ENCODE peak calls at places on chromosomes 13 and 19, in six cellular contexts. L is NT2/D1; G is RWPE2; Q is NCI-H460; D is H9; Z is activated naive CD4-positive, alpha-beta T cell treated with anti-CD3 and anti-CD28 coated beads for 36 hours. N is an unnamed sample.

GRCh38 chr19:53132231-53132991 is at the start of gene ZNF415:
- DNase-seq in L (peak; percentile 51), G (peak; percentile 73), Q (no peak), D (peak; percentile 88), Z (peak; percentile 63), N (peak; percentile 94)

GRCh38 chr13:75437582-75438318 is 44.2 kb downstream of the TBC1D4 start:
- DNase-seq in L (no peak), G (no peak), Q (no peak), D (no peak), Z (no peak), N (no peak)

GRCh38 chr19:16830679-16831078 is 1.5 kb downstream of the SIN3B start:
- DNase-seq in L (no peak), G (no peak), Q (no peak), D (no peak), Z (no peak), N (no peak)

GRCh38 chr19:47035127-47035494 is 13.3 kb downstream of the TMEM160 start:
- DNase-seq in L (no peak), G (no peak), Q (no peak), D (peak; percentile 73), Z (peak; percentile 19), N (no peak)

GRCh38 chr13:99276706-99277105 is 18.5 kb upstream of the GPR18 start:
- DNase-seq in L (no peak), G (no peak), Q (no peak), D (no peak), Z (no peak), N (no peak)

GRCh38 chr13:113856716-113857065 is 7.2 kb downstream of the GAS6 start:
- DNase-seq in L (no peak), G (peak; percentile 32), Q (no peak), D (peak; percentile 20), Z (no peak), N (peak; percentile 80)

GRCh38 chr19:40147693-40148347 is 43.4 kb upstream of the MAP3K10 start:
- DNase-seq in L (no peak), G (no peak), Q (peak; percentile 28), D (no peak), Z (peak; percentile 65), N (peak; percentile 73)

GRCh38 chr13:26962671-26963070 is 202.1 kb upstream of the GPR12 start:
- DNase-seq in L (no peak), G (no peak), Q (no peak), D (no peak), Z (no peak), N (no peak)

GRCh38 chr19:47283405-47284059 is 8.8 kb downstream of the INAFM1 start:
- DNase-seq in L (no peak), G (no peak), Q (no peak), D (no peak), Z (no peak), N (no peak)

GRCh38 chr13:77521194-77521593 is 14.3 kb upstream of the SCEL start:
- DNase-seq in L (no peak), G (peak; percentile 79), Q (peak; percentile 32), D (no peak), Z (no peak), N (no peak)

GRCh38 chr19:19900124-19900523 is 622 bp upstream of the ZNF93 start:
- DNase-seq in L (peak; percentile 13), G (no peak), Q (no peak), D (no peak), Z (no peak), N (no peak)

GRCh38 chr19:32196690-32197420 is 148.6 kb upstream of the ZNF507 start:
- DNase-seq in L (no peak), G (no peak), Q (no peak), D (no peak), Z (no peak), N (peak; percentile 66)

GRCh38 chr13:48159436-48160225 is 64.7 kb upstream of the MED4 start:
- DNase-seq in L (peak; percentile 15), G (no peak), Q (no peak), D (no peak), Z (peak; percentile 51), N (no peak)

GRCh38 chr19:14871619-14872230 is 14.2 kb downstream of the OR7A17 start:
- DNase-seq in L (no peak), G (no peak), Q (peak; percentile 15), D (no peak), Z (no peak), N (no peak)

GRCh38 chr19:49932731-49933131 is 3.4 kb upstream of the NUP62 start:
- DNase-seq in L (no peak), G (no peak), Q (no peak), D (no peak), Z (peak; percentile 68), N (no peak)

GRCh38 chr13:41408061-41408460 is 49.3 kb upstream of the RGCC start:
- DNase-seq in L (no peak), G (no peak), Q (no peak), D (no peak), Z (no peak), N (no peak)

GRCh38 chr13:23749288-23749880 is 139.8 kb downstream of the MIPEP start:
- DNase-seq in L (no peak), G (no peak), Q (no peak), D (no peak), Z (no peak), N (no peak)

GRCh38 chr13:57527114-57527770 is 104.3 kb upstream of the PCDH17 start:
- DNase-seq in L (no peak), G (no peak), Q (no peak), D (no peak), Z (no peak), N (no peak)

GRCh38 chr13:51501592-51502205 is 48.9 kb upstream of the INTS6 start:
- DNase-seq in L (no peak), G (no peak), Q (no peak), D (no peak), Z (no peak), N (no peak)

GRCh38 chr19:18502633-18503294 is 19.1 kb downstream of the ELL start:
- DNase-seq in L (no peak), G (no peak), Q (no peak), D (no peak), Z (no peak), N (no peak)

GRCh38 chr13:32731576-32731975 is 145.3 kb downstream of the PDS5B start:
- DNase-seq in L (no peak), G (no peak), Q (no peak), D (no peak), Z (peak; percentile 36), N (no peak)

GRCh38 chr19:47229674-47230121 is 1.3 kb downstream of the BBC3 start:
- DNase-seq in L (no peak), G (no peak), Q (no peak), D (no peak), Z (no peak), N (no peak)

GRCh38 chr13:96771501-96772367 is 222.5 kb downstream of the OXGR1 start:
- DNase-seq in L (no peak), G (no peak), Q (no peak), D (no peak), Z (no peak), N (no peak)

GRCh38 chr13:74168263-74168675 is 34.1 kb upstream of the KLF12 start:
- DNase-seq in L (no peak), G (no peak), Q (no peak), D (no peak), Z (no peak), N (no peak)

GRCh38 chr19:10289167-10289835 is 451 bp upstream of the ICAM5 start:
- DNase-seq in L (no peak), G (peak; percentile 86), Q (peak; percentile 24), D (peak; percentile 85), Z (peak; percentile 72), N (peak; percentile 84)

GRCh38 chr19:48394331-48395169 is 1.1 kb downstream of the GRIN2D start:
- DNase-seq in L (no peak), G (no peak), Q (no peak), D (peak; percentile 46), Z (no peak), N (no peak)

GRCh38 chr13:75869981-75870380 is 233.9 kb downstream of the LMO7 start:
- DNase-seq in L (no peak), G (no peak), Q (no peak), D (no peak), Z (peak; percentile 10), N (no peak)

GRCh38 chr13:52345631-52346251 is 60.2 kb downstream of the THSD1 start:
- DNase-seq in L (no peak), G (no peak), Q (no peak), D (no peak), Z (no peak), N (no peak)

GRCh38 chr19:46629546-46630025 is 4.7 kb upstream of the PTGIR start:
- DNase-seq in L (no peak), G (peak; percentile 28), Q (no peak), D (no peak), Z (no peak), N (no peak)

GRCh38 chr19:44640518-44640917 is 3.2 kb upstream of the PVR start:
- DNase-seq in L (no peak), G (no peak), Q (no peak), D (no peak), Z (no peak), N (no peak)

GRCh38 chr13:26706381-26706780 is 54.2 kb downstream of the GPR12 start:
- DNase-seq in L (no peak), G (no peak), Q (no peak), D (no peak), Z (no peak), N (peak; percentile 44)

GRCh38 chr13:20993661-20994440 is 67.5 kb downstream of the LATS2 start:
- DNase-seq in L (no peak), G (no peak), Q (no peak), D (no peak), Z (no peak), N (no peak)

GRCh38 chr13:53782400-53783030 is 753.9 kb downstream of the OLFM4 start:
- DNase-seq in L (peak; percentile 18), G (no peak), Q (peak; percentile 54), D (peak; percentile 33), Z (peak; percentile 17), N (no peak)

GRCh38 chr13:99356216-99357089 is 49.3 kb upstream of the GPR183 start:
- DNase-seq in L (no peak), G (no peak), Q (no peak), D (no peak), Z (peak; percentile 70), N (no peak)

GRCh38 chr19:1956868-1957492 is 16.0 kb downstream of the CSNK1G2 start:
- DNase-seq in L (no peak), G (no peak), Q (no peak), D (peak; percentile 72), Z (no peak), N (no peak)

GRCh38 chr13:51426982-51427381 is 25.9 kb downstream of the INTS6 start:
- DNase-seq in L (no peak), G (no peak), Q (no peak), D (no peak), Z (no peak), N (no peak)

N was measured in osteocyte.